ENCODE peak calls at places on chromosomes 1 and 21, in five cellular contexts. One of them, this sample, is unnamed.
A peak's percentile ranks its signal among the peaks of the same experiment; 100 is the strongest.

GRCh38 chr1:191851799-191852595 is 306.3 kb upstream of the RGS18 start:
- DNase-seq in body of pancreas: no peak
- DNase-seq in A549: no peak
- DNase-seq in heart right ventricle: no peak
- DNase-seq in AG10803: no peak
- DNase-seq in this sample: no peak

GRCh38 chr1:9811239-9811966 is 12.4 kb downstream of the CLSTN1 start:
- DNase-seq in body of pancreas: no peak
- DNase-seq in A549: no peak
- DNase-seq in heart right ventricle: no peak
- DNase-seq in AG10803: no peak
- DNase-seq in this sample: no peak

GRCh38 chr1:115879977-115880376 is 39.1 kb upstream of the NHLH2 start:
- DNase-seq in body of pancreas: no peak
- DNase-seq in A549: no peak
- DNase-seq in heart right ventricle: no peak
- DNase-seq in AG10803: no peak
- DNase-seq in this sample: no peak

GRCh38 chr21:21751286-21751685 is 753.1 kb downstream of the NCAM2 start:
- DNase-seq in body of pancreas: no peak
- DNase-seq in A549: no peak
- DNase-seq in heart right ventricle: no peak
- DNase-seq in AG10803: no peak
- DNase-seq in this sample: no peak

GRCh38 chr1:16677552-16678423 is 11.0 kb upstream of the RNU1-3 start:
- DNase-seq in body of pancreas: peak; percentile 49
- DNase-seq in A549: peak; percentile 65
- DNase-seq in heart right ventricle: no peak
- DNase-seq in AG10803: peak; percentile 81
- DNase-seq in this sample: no peak

GRCh38 chr1:93056214-93056613 is 22.9 kb upstream of the MTF2 start:
- DNase-seq in body of pancreas: no peak
- DNase-seq in A549: no peak
- DNase-seq in heart right ventricle: no peak
- DNase-seq in AG10803: peak; percentile 10
- DNase-seq in this sample: no peak

GRCh38 chr1:189654906-189655305 is 822.8 kb downstream of the BRINP3 start:
- DNase-seq in body of pancreas: no peak
- DNase-seq in A549: no peak
- DNase-seq in heart right ventricle: no peak
- DNase-seq in AG10803: no peak
- DNase-seq in this sample: no peak

GRCh38 chr1:56135069-56135863 is 444.1 kb downstream of the PLPP3 start:
- DNase-seq in body of pancreas: no peak
- DNase-seq in A549: no peak
- DNase-seq in heart right ventricle: no peak
- DNase-seq in AG10803: peak; percentile 17
- DNase-seq in this sample: no peak

GRCh38 chr21:14991957-14992356 is 72.8 kb downstream of the NRIP1 start:
- DNase-seq in body of pancreas: no peak
- DNase-seq in A549: no peak
- DNase-seq in heart right ventricle: no peak
- DNase-seq in AG10803: no peak
- DNase-seq in this sample: no peak

GRCh38 chr1:201885531-201886075 is 3.1 kb upstream of the SHISA4 start:
- DNase-seq in body of pancreas: no peak
- DNase-seq in A549: peak; percentile 65
- DNase-seq in heart right ventricle: no peak
- DNase-seq in AG10803: peak; percentile 46
- DNase-seq in this sample: peak; percentile 66

GRCh38 chr1:32266926-32267645 is 16.0 kb downstream of the LCK start:
- DNase-seq in body of pancreas: no peak
- DNase-seq in A549: no peak
- DNase-seq in heart right ventricle: no peak
- DNase-seq in AG10803: peak; percentile 66
- DNase-seq in this sample: no peak

GRCh38 chr21:46191257-46191685 is 7.0 kb upstream of the SPATC1L start:
- DNase-seq in body of pancreas: peak; percentile 29
- DNase-seq in A549: no peak
- DNase-seq in heart right ventricle: no peak
- DNase-seq in AG10803: peak; percentile 81
- DNase-seq in this sample: no peak

GRCh38 chr1:224450164-224450955 is 15.8 kb upstream of the WDR26 start:
- DNase-seq in body of pancreas: no peak
- DNase-seq in A549: no peak
- DNase-seq in heart right ventricle: no peak
- DNase-seq in AG10803: no peak
- DNase-seq in this sample: no peak

GRCh38 chr1:33346921-33347649 is 26.2 kb upstream of the A3GALT2 start:
- DNase-seq in body of pancreas: peak; percentile 83
- DNase-seq in A549: peak; percentile 33
- DNase-seq in heart right ventricle: peak; percentile 83
- DNase-seq in AG10803: peak; percentile 94
- DNase-seq in this sample: peak; percentile 48

GRCh38 chr1:10598088-10598712 is 123.5 kb downstream of the PEX14 start:
- DNase-seq in body of pancreas: no peak
- DNase-seq in A549: no peak
- DNase-seq in heart right ventricle: no peak
- DNase-seq in AG10803: no peak
- DNase-seq in this sample: no peak

GRCh38 chr1:9787702-9788101 is 36.1 kb downstream of the CLSTN1 start:
- DNase-seq in body of pancreas: no peak
- DNase-seq in A549: no peak
- DNase-seq in heart right ventricle: no peak
- DNase-seq in AG10803: no peak
- DNase-seq in this sample: no peak

GRCh38 chr1:91736999-91737615 is 148.8 kb downstream of the TGFBR3 start:
- DNase-seq in body of pancreas: peak; percentile 42
- DNase-seq in A549: peak; percentile 79
- DNase-seq in heart right ventricle: no peak
- DNase-seq in AG10803: peak; percentile 89
- DNase-seq in this sample: peak; percentile 79

GRCh38 chr21:27681841-27682240 is 715.0 kb upstream of the ADAMTS5 start:
- DNase-seq in body of pancreas: no peak
- DNase-seq in A549: no peak
- DNase-seq in heart right ventricle: no peak
- DNase-seq in AG10803: peak; percentile 41
- DNase-seq in this sample: no peak

GRCh38 chr1:224615861-224616760 is at the start of gene CNIH3:
- DNase-seq in body of pancreas: peak; percentile 81
- DNase-seq in A549: peak; percentile 43
- DNase-seq in heart right ventricle: no peak
- DNase-seq in AG10803: peak; percentile 69
- DNase-seq in this sample: peak; percentile 47

GRCh38 chr1:202589190-202589680 is 121.0 kb downstream of the SYT2 start:
- DNase-seq in body of pancreas: peak; percentile 78
- DNase-seq in A549: peak; percentile 93
- DNase-seq in heart right ventricle: peak; percentile 94
- DNase-seq in AG10803: peak; percentile 99
- DNase-seq in this sample: peak; percentile 73

GRCh38 chr1:221887091-221887746 is 145.3 kb upstream of the DUSP10 start:
- DNase-seq in body of pancreas: peak; percentile 78
- DNase-seq in A549: peak; percentile 73
- DNase-seq in heart right ventricle: peak; percentile 45
- DNase-seq in AG10803: peak; percentile 89
- DNase-seq in this sample: peak; percentile 60

GRCh38 chr1:66270122-66270812 is 263.7 kb upstream of the SGIP1 start:
- DNase-seq in body of pancreas: peak; percentile 49
- DNase-seq in A549: no peak
- DNase-seq in heart right ventricle: no peak
- DNase-seq in AG10803: peak; percentile 82
- DNase-seq in this sample: no peak

GRCh38 chr1:31412732-31413404 is at the start of gene SERINC2:
- DNase-seq in body of pancreas: peak; percentile 52
- DNase-seq in A549: peak; percentile 28
- DNase-seq in heart right ventricle: no peak
- DNase-seq in AG10803: no peak
- DNase-seq in this sample: peak; percentile 61

GRCh38 chr1:244092293-244093264 is 41.5 kb downstream of the ZBTB18 start:
- DNase-seq in body of pancreas: peak; percentile 13
- DNase-seq in A549: peak; percentile 21
- DNase-seq in heart right ventricle: no peak
- DNase-seq in AG10803: peak; percentile 86
- DNase-seq in this sample: no peak

GRCh38 chr1:66542314-66542713 is 8.4 kb downstream of the SGIP1 start:
- DNase-seq in body of pancreas: no peak
- DNase-seq in A549: no peak
- DNase-seq in heart right ventricle: no peak
- DNase-seq in AG10803: no peak
- DNase-seq in this sample: no peak

GRCh38 chr1:115977481-115978258 is 1.4 kb downstream of the SLC22A15 start:
- DNase-seq in body of pancreas: peak; percentile 36
- DNase-seq in A549: no peak
- DNase-seq in heart right ventricle: no peak
- DNase-seq in AG10803: peak; percentile 98
- DNase-seq in this sample: no peak

GRCh38 chr1:107515702-107516101 is 374.9 kb downstream of the NTNG1 start:
- DNase-seq in body of pancreas: no peak
- DNase-seq in A549: no peak
- DNase-seq in heart right ventricle: no peak
- DNase-seq in AG10803: no peak
- DNase-seq in this sample: no peak

GRCh38 chr1:169113613-169114119 is 7.2 kb downstream of the ATP1B1 start:
- DNase-seq in body of pancreas: no peak
- DNase-seq in A549: peak; percentile 83
- DNase-seq in heart right ventricle: no peak
- DNase-seq in AG10803: peak; percentile 90
- DNase-seq in this sample: no peak

GRCh38 chr1:18142471-18142870 is 34.9 kb downstream of the IGSF21 start:
- DNase-seq in body of pancreas: no peak
- DNase-seq in A549: no peak
- DNase-seq in heart right ventricle: no peak
- DNase-seq in AG10803: no peak
- DNase-seq in this sample: no peak
- TF ChIP-seq CTCF in body of pancreas: no peak
- TF ChIP-seq CTCF in A549: no peak
- TF ChIP-seq CTCF in heart right ventricle: no peak
- TF ChIP-seq CTCF in AG10803: no peak
- TF ChIP-seq CTCF in this sample: no peak

GRCh38 chr1:20152599-20152930 is 13.4 kb downstream of the PLA2G2F start:
- DNase-seq in body of pancreas: no peak
- DNase-seq in A549: no peak
- DNase-seq in heart right ventricle: no peak
- DNase-seq in AG10803: no peak
- DNase-seq in this sample: no peak
- TF ChIP-seq CTCF in body of pancreas: no peak
- TF ChIP-seq CTCF in A549: no peak
- TF ChIP-seq CTCF in heart right ventricle: peak; percentile 5
- TF ChIP-seq CTCF in AG10803: no peak
- TF ChIP-seq CTCF in this sample: no peak

DNA sequence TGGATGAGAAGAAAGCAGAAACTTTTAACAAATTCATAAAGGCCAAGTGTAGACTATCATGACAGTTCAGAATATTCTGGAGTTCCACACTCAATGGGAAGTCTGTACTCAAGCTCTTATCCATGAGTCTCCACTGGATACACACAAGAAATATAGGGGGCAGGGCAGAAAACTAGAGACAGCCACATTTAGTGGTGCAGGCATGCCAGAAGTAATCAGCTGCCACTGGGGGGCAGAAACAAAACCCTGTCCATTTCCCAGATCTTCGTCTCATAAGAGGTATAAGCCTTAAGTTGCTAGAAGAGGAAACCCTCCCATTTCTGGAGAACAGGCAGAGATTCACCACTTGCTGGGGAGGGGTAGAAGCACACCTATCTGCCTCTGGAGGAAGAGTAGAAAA is 166.8 kb upstream of the GALNT2 start:
- DNase-seq in body of pancreas: no peak
- DNase-seq in A549: no peak
- DNase-seq in heart right ventricle: no peak
- DNase-seq in AG10803: no peak
- DNase-seq in this sample: no peak
- TF ChIP-seq CTCF in body of pancreas: no peak
- TF ChIP-seq CTCF in A549: no peak
- TF ChIP-seq CTCF in heart right ventricle: no peak
- TF ChIP-seq CTCF in AG10803: no peak
- TF ChIP-seq CTCF in this sample: no peak

DNA sequence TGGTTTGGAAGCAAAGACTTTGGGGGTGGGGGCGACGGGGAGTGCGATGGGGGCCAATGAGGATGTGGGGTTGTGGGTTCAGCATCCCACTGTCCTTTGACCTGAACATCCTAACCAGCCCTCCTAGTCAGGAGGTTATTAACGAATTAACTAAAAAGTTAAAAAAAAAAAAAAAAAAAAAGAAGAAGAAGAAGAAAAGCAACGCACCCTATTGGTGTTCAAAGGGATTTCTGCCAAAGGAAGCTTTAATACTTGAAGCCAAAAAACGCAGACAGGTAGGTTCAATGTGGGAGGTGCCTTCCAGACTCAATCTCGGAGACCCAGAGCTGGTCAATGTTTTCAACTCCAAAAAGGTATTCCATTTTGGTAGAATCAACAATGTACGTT is 2.2 kb downstream of the CLIC6 start:
- DNase-seq in body of pancreas: no peak
- DNase-seq in A549: no peak
- DNase-seq in heart right ventricle: no peak
- DNase-seq in AG10803: no peak
- DNase-seq in this sample: no peak
- TF ChIP-seq CTCF in body of pancreas: no peak
- TF ChIP-seq CTCF in A549: no peak
- TF ChIP-seq CTCF in heart right ventricle: no peak
- TF ChIP-seq CTCF in AG10803: no peak
- TF ChIP-seq CTCF in this sample: no peak

GRCh38 chr1:37765937-37766664 is 1.2 kb upstream of the EPHA10 start:
- DNase-seq in body of pancreas: no peak
- DNase-seq in A549: no peak
- DNase-seq in heart right ventricle: no peak
- DNase-seq in AG10803: no peak
- DNase-seq in this sample: no peak
- TF ChIP-seq CTCF in body of pancreas: no peak
- TF ChIP-seq CTCF in A549: peak; percentile 13
- TF ChIP-seq CTCF in heart right ventricle: no peak
- TF ChIP-seq CTCF in AG10803: no peak
- TF ChIP-seq CTCF in this sample: no peak

GRCh38 chr1:30087465-30087864 is 635.9 kb downstream of the MATN1 start:
- DNase-seq in body of pancreas: no peak
- DNase-seq in A549: peak; percentile 23
- DNase-seq in heart right ventricle: no peak
- DNase-seq in AG10803: no peak
- DNase-seq in this sample: no peak
- TF ChIP-seq CTCF in body of pancreas: no peak
- TF ChIP-seq CTCF in A549: no peak
- TF ChIP-seq CTCF in heart right ventricle: peak; percentile 7
- TF ChIP-seq CTCF in AG10803: peak; percentile 54
- TF ChIP-seq CTCF in this sample: no peak

GRCh38 chr1:246687002-246687401 is 37.2 kb upstream of the SCCPDH start:
- DNase-seq in body of pancreas: no peak
- DNase-seq in A549: no peak
- DNase-seq in heart right ventricle: no peak
- DNase-seq in AG10803: no peak
- DNase-seq in this sample: no peak
- TF ChIP-seq CTCF in body of pancreas: no peak
- TF ChIP-seq CTCF in A549: no peak
- TF ChIP-seq CTCF in heart right ventricle: no peak
- TF ChIP-seq CTCF in AG10803: no peak
- TF ChIP-seq CTCF in this sample: no peak